ENCODE peak calls at places on chromosomes 13 and 19, in seven cellular contexts. One of them, this sample, is unnamed.

GRCh38 chr19:2623743-2624142 is 78.8 kb downstream of the GNG7 start:
- DNase-seq in astrocyte: no peak
- DNase-seq in PC-9: no peak
- DNase-seq in GM23248: no peak
- DNase-seq in GM23338: no peak
- DNase-seq in neural progenitor cell: no peak
- DNase-seq in endothelial cell of umbilical vein: no peak
- DNase-seq in this sample: no peak

GRCh38 chr13:57018915-57019314 is 121.8 kb upstream of the PRR20A start:
- DNase-seq in astrocyte: no peak
- DNase-seq in PC-9: no peak
- DNase-seq in GM23248: no peak
- DNase-seq in GM23338: no peak
- DNase-seq in neural progenitor cell: no peak
- DNase-seq in endothelial cell of umbilical vein: no peak
- DNase-seq in this sample: no peak

GRCh38 chr13:29520671-29521070 is 74.8 kb downstream of the SLC7A1 start:
- DNase-seq in astrocyte: peak
- DNase-seq in PC-9: no peak
- DNase-seq in GM23248: peak
- DNase-seq in GM23338: no peak
- DNase-seq in neural progenitor cell: no peak
- DNase-seq in endothelial cell of umbilical vein: peak
- DNase-seq in this sample: peak

GRCh38 chr19:291561-292280 is 518 bp upstream of the PLPP2 start:
- DNase-seq in astrocyte: no peak
- DNase-seq in PC-9: no peak
- DNase-seq in GM23248: peak
- DNase-seq in GM23338: peak
- DNase-seq in neural progenitor cell: no peak
- DNase-seq in endothelial cell of umbilical vein: no peak
- DNase-seq in this sample: no peak

GRCh38 chr13:92682832-92683517 is 543.6 kb upstream of the GPC6 start:
- DNase-seq in astrocyte: no peak
- DNase-seq in PC-9: no peak
- DNase-seq in GM23248: no peak
- DNase-seq in GM23338: no peak
- DNase-seq in neural progenitor cell: no peak
- DNase-seq in endothelial cell of umbilical vein: no peak
- DNase-seq in this sample: no peak

GRCh38 chr13:23966691-23967615 is 69.7 kb upstream of the C1QTNF9B start:
- DNase-seq in astrocyte: no peak
- DNase-seq in PC-9: no peak
- DNase-seq in GM23248: no peak
- DNase-seq in GM23338: no peak
- DNase-seq in neural progenitor cell: no peak
- DNase-seq in endothelial cell of umbilical vein: no peak
- DNase-seq in this sample: peak

GRCh38 chr13:23322353-23323336 is 110.9 kb downstream of the SACS start:
- DNase-seq in astrocyte: no peak
- DNase-seq in PC-9: no peak
- DNase-seq in GM23248: peak
- DNase-seq in GM23338: no peak
- DNase-seq in neural progenitor cell: no peak
- DNase-seq in endothelial cell of umbilical vein: no peak
- DNase-seq in this sample: no peak

GRCh38 chr19:17402982-17403855 is 2.2 kb downstream of the BST2 start:
- DNase-seq in astrocyte: no peak
- DNase-seq in PC-9: no peak
- DNase-seq in GM23248: peak
- DNase-seq in GM23338: peak
- DNase-seq in neural progenitor cell: peak
- DNase-seq in endothelial cell of umbilical vein: peak
- DNase-seq in this sample: no peak

GRCh38 chr19:42313096-42313839 is at the start of gene TMEM145:
- DNase-seq in astrocyte: peak
- DNase-seq in PC-9: no peak
- DNase-seq in GM23248: peak
- DNase-seq in GM23338: peak
- DNase-seq in neural progenitor cell: peak
- DNase-seq in endothelial cell of umbilical vein: peak
- DNase-seq in this sample: peak

GRCh38 chr19:14432817-14433453 is at the start of gene PKN1:
- DNase-seq in astrocyte: no peak
- DNase-seq in PC-9: peak
- DNase-seq in GM23248: peak
- DNase-seq in GM23338: peak
- DNase-seq in neural progenitor cell: peak
- DNase-seq in endothelial cell of umbilical vein: peak
- DNase-seq in this sample: peak

GRCh38 chr13:21785990-21786389 is 115.1 kb downstream of the FGF9 start:
- DNase-seq in astrocyte: no peak
- DNase-seq in PC-9: no peak
- DNase-seq in GM23248: no peak
- DNase-seq in GM23338: no peak
- DNase-seq in neural progenitor cell: no peak
- DNase-seq in endothelial cell of umbilical vein: no peak
- DNase-seq in this sample: no peak

GRCh38 chr13:106262886-106263285 is 272.6 kb downstream of the EFNB2 start:
- DNase-seq in astrocyte: peak
- DNase-seq in PC-9: no peak
- DNase-seq in GM23248: no peak
- DNase-seq in GM23338: no peak
- DNase-seq in neural progenitor cell: no peak
- DNase-seq in endothelial cell of umbilical vein: no peak
- DNase-seq in this sample: no peak

GRCh38 chr19:17948967-17949930 is 16.4 kb downstream of the CCDC124 start:
- DNase-seq in astrocyte: no peak
- DNase-seq in PC-9: no peak
- DNase-seq in GM23248: no peak
- DNase-seq in GM23338: no peak
- DNase-seq in neural progenitor cell: peak
- DNase-seq in endothelial cell of umbilical vein: no peak
- DNase-seq in this sample: no peak

GRCh38 chr13:42729857-42730402 is 51.5 kb upstream of the FAM216B start:
- DNase-seq in astrocyte: no peak
- DNase-seq in PC-9: no peak
- DNase-seq in GM23248: no peak
- DNase-seq in GM23338: no peak
- DNase-seq in neural progenitor cell: no peak
- DNase-seq in endothelial cell of umbilical vein: no peak
- DNase-seq in this sample: no peak

GRCh38 chr19:51086153-51086850 is 3.6 kb upstream of the KLK14 start:
- DNase-seq in astrocyte: no peak
- DNase-seq in PC-9: no peak
- DNase-seq in GM23248: no peak
- DNase-seq in GM23338: no peak
- DNase-seq in neural progenitor cell: no peak
- DNase-seq in endothelial cell of umbilical vein: no peak
- DNase-seq in this sample: no peak

GRCh38 chr13:40352807-40353562 is 313.5 kb downstream of the FOXO1 start:
- DNase-seq in astrocyte: peak
- DNase-seq in PC-9: no peak
- DNase-seq in GM23248: peak
- DNase-seq in GM23338: no peak
- DNase-seq in neural progenitor cell: no peak
- DNase-seq in endothelial cell of umbilical vein: no peak
- DNase-seq in this sample: peak

GRCh38 chr19:6826281-6826920 is 53.9 kb downstream of the VAV1 start:
- DNase-seq in astrocyte: no peak
- DNase-seq in PC-9: no peak
- DNase-seq in GM23248: no peak
- DNase-seq in GM23338: no peak
- DNase-seq in neural progenitor cell: no peak
- DNase-seq in endothelial cell of umbilical vein: no peak
- DNase-seq in this sample: no peak

GRCh38 chr19:45952691-45953505 is 20.8 kb downstream of the NOVA2 start:
- DNase-seq in astrocyte: peak
- DNase-seq in PC-9: no peak
- DNase-seq in GM23248: peak
- DNase-seq in GM23338: peak
- DNase-seq in neural progenitor cell: peak
- DNase-seq in endothelial cell of umbilical vein: no peak
- DNase-seq in this sample: peak

GRCh38 chr19:45954132-45954531 is 19.5 kb downstream of the NOVA2 start:
- DNase-seq in astrocyte: peak
- DNase-seq in PC-9: no peak
- DNase-seq in GM23248: no peak
- DNase-seq in GM23338: peak
- DNase-seq in neural progenitor cell: peak
- DNase-seq in endothelial cell of umbilical vein: no peak
- DNase-seq in this sample: peak

GRCh38 chr19:45953676-45954075 is 20.0 kb downstream of the NOVA2 start:
- DNase-seq in astrocyte: peak
- DNase-seq in PC-9: no peak
- DNase-seq in GM23248: no peak
- DNase-seq in GM23338: no peak
- DNase-seq in neural progenitor cell: no peak
- DNase-seq in endothelial cell of umbilical vein: no peak
- DNase-seq in this sample: peak

GRCh38 chr19:45955905-45956608 is 17.6 kb downstream of the NOVA2 start:
- DNase-seq in astrocyte: peak
- DNase-seq in PC-9: peak
- DNase-seq in GM23248: no peak
- DNase-seq in GM23338: no peak
- DNase-seq in neural progenitor cell: no peak
- DNase-seq in endothelial cell of umbilical vein: peak
- DNase-seq in this sample: no peak

GRCh38 chr19:45952341-45952690 is 21.3 kb downstream of the NOVA2 start:
- DNase-seq in astrocyte: no peak
- DNase-seq in PC-9: no peak
- DNase-seq in GM23248: no peak
- DNase-seq in GM23338: no peak
- DNase-seq in neural progenitor cell: no peak
- DNase-seq in endothelial cell of umbilical vein: no peak
- DNase-seq in this sample: no peak
- TF ChIP-seq EZH2 in astrocyte: no peak
- TF ChIP-seq EZH2 in PC-9: no peak
- TF ChIP-seq EZH2 in GM23248: no peak
- TF ChIP-seq EZH2 in GM23338: no peak
- TF ChIP-seq EZH2 in neural progenitor cell: no peak
- TF ChIP-seq EZH2 in endothelial cell of umbilical vein: no peak
- TF ChIP-seq EZH2 in this sample: no peak

DNA sequence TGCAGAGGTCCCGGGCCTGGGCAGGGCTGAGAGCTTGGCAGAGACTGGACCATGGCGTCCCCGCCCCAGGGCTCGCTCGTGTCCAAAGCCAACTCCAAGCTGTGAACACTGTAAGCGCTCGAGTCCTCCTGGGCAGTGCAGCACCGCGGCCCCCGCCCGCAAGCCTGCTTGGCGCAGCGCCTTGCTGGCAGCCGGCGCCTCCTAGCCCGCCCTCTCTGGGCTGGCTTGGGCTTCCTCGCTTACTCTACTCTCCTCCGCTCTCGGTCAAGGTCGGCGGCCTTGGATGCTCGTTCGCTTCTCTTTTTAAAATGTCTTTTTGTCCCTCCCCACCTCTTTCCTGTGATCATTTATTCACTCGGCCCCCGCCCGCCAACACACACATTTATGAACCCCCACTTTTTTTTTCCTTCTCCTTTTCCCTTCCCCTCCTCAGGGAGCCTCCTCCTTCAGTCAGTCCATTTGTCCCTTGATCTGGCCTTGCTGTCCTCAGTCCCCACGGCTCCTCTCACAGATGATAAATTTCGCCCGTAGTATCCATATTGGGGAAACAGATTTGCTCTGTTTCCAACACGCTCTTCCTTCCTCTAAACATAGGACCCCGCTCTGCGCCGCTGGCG is 1.9 kb downstream of the GSX1 start:
- DNase-seq in astrocyte: no peak
- DNase-seq in PC-9: no peak
- DNase-seq in GM23248: no peak
- DNase-seq in GM23338: peak
- DNase-seq in neural progenitor cell: no peak
- DNase-seq in endothelial cell of umbilical vein: no peak
- DNase-seq in this sample: no peak
- TF ChIP-seq EZH2 in astrocyte: peak
- TF ChIP-seq EZH2 in PC-9: no peak
- TF ChIP-seq EZH2 in GM23248: no peak
- TF ChIP-seq EZH2 in GM23338: peak
- TF ChIP-seq EZH2 in neural progenitor cell: peak
- TF ChIP-seq EZH2 in endothelial cell of umbilical vein: peak
- TF ChIP-seq EZH2 in this sample: no peak

GRCh38 chr13:27980280-27980998 is 8.1 kb downstream of the URAD start:
- DNase-seq in astrocyte: no peak
- DNase-seq in PC-9: no peak
- DNase-seq in GM23248: no peak
- DNase-seq in GM23338: peak
- DNase-seq in neural progenitor cell: peak
- DNase-seq in endothelial cell of umbilical vein: no peak
- DNase-seq in this sample: no peak
- TF ChIP-seq EZH2 in astrocyte: peak
- TF ChIP-seq EZH2 in PC-9: no peak
- TF ChIP-seq EZH2 in GM23248: no peak
- TF ChIP-seq EZH2 in GM23338: peak
- TF ChIP-seq EZH2 in neural progenitor cell: peak
- TF ChIP-seq EZH2 in endothelial cell of umbilical vein: peak
- TF ChIP-seq EZH2 in this sample: peak

DNA sequence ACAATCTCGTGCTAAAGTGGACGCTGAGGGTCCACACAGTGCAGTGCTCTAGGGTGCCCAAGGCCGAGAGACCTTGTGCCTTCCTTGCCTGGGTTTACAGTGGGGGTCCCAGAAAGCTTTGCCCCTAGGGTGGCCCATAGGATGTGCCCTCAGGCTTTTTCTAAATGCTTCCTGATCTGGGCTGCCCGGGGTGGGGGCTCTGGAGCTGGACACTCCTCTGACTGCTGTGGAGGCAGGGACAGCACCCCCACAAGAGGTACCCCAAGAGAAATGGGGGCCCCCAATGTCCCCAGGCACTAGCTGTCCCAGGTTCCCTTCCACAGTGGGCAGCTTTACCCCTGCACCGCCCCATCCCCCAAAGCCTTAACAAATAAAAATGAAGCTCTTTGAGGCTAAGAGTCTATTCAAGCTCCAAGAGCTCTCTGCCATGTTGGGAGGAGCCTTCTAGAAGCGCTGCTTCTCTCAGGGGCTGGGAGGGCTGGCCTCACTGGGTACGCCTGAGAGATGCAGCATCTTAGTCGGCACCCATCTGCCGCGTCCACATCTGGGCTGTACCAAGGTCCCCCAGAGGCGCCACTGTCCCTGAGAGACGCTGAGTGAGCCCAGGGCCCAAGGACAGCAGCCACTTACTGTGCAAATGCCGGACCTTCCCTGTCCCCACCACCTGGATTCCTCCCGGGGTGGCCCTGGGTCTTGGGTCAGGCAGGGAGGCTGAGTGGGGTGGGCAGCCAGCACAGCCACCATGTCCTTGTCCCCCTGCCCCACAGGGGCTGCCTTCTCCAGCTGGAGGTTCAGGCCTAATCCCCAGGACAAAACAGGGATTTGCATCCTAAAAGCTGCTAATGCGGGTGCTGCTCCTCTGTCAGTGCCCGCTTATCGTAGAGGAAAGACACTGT is 27.4 kb downstream of the CEBPA start:
- DNase-seq in astrocyte: no peak
- DNase-seq in PC-9: no peak
- DNase-seq in GM23248: no peak
- DNase-seq in GM23338: no peak
- DNase-seq in neural progenitor cell: peak
- DNase-seq in endothelial cell of umbilical vein: no peak
- DNase-seq in this sample: no peak
- TF ChIP-seq EZH2 in astrocyte: no peak
- TF ChIP-seq EZH2 in PC-9: no peak
- TF ChIP-seq EZH2 in GM23248: no peak
- TF ChIP-seq EZH2 in GM23338: no peak
- TF ChIP-seq EZH2 in neural progenitor cell: no peak
- TF ChIP-seq EZH2 in endothelial cell of umbilical vein: no peak
- TF ChIP-seq EZH2 in this sample: no peak